ENCODE peak calls at places on chromosome 14, in four cellular contexts. One of them, this sample, is unnamed.
A peak's percentile ranks its signal among the peaks of the same experiment; 100 is the strongest.

GRCh38 chr14:58151701-58152568 is at the start of gene ARMH4:
- DNase-seq in neural crest cell: peak; percentile 79
- DNase-seq in AG04450: peak; percentile 30
- DNase-seq in uterus: peak; percentile 77
- DNase-seq in this sample: peak; percentile 79

GRCh38 chr14:50697659-50698290 is 29.7 kb upstream of the SAV1 start:
- DNase-seq in neural crest cell: no peak
- DNase-seq in AG04450: no peak
- DNase-seq in uterus: no peak
- DNase-seq in this sample: no peak

GRCh38 chr14:98984719-98985041 is 287.3 kb downstream of the BCL11B start:
- DNase-seq in neural crest cell: no peak
- DNase-seq in AG04450: no peak
- DNase-seq in uterus: no peak
- DNase-seq in this sample: no peak

GRCh38 chr14:86604546-86604945 is 1074.6 kb downstream of the FLRT2 start:
- DNase-seq in neural crest cell: no peak
- DNase-seq in AG04450: no peak
- DNase-seq in uterus: no peak
- DNase-seq in this sample: no peak

GRCh38 chr14:75042040-75042439 is 9.2 kb downstream of the MLH3 start:
- DNase-seq in neural crest cell: no peak
- DNase-seq in AG04450: no peak
- DNase-seq in uterus: no peak
- DNase-seq in this sample: no peak

GRCh38 chr14:77409131-77409533 is 14.2 kb downstream of the NOXRED1 start:
- DNase-seq in neural crest cell: no peak
- DNase-seq in AG04450: no peak
- DNase-seq in uterus: no peak
- DNase-seq in this sample: no peak

GRCh38 chr14:77133718-77134338 is 7.8 kb downstream of the ZDHHC22 start:
- DNase-seq in neural crest cell: peak; percentile 73
- DNase-seq in AG04450: peak; percentile 11
- DNase-seq in uterus: no peak
- DNase-seq in this sample: no peak

GRCh38 chr14:52868911-52869611 is 77.7 kb upstream of the GNPNAT1 start:
- DNase-seq in neural crest cell: no peak
- DNase-seq in AG04450: no peak
- DNase-seq in uterus: no peak
- DNase-seq in this sample: no peak

GRCh38 chr14:95494456-95494855 is 22.0 kb downstream of the SYNE3 start:
- DNase-seq in neural crest cell: no peak
- DNase-seq in AG04450: no peak
- DNase-seq in uterus: no peak
- DNase-seq in this sample: no peak

GRCh38 chr14:20723458-20723857 is 22.2 kb upstream of the EDDM3A start:
- DNase-seq in neural crest cell: no peak
- DNase-seq in AG04450: no peak
- DNase-seq in uterus: no peak
- DNase-seq in this sample: no peak

GRCh38 chr14:74905595-74906142 is 17.4 kb downstream of the RPS6KL1 start:
- DNase-seq in neural crest cell: peak; percentile 86
- DNase-seq in AG04450: no peak
- DNase-seq in uterus: peak; percentile 75
- DNase-seq in this sample: peak; percentile 80

GRCh38 chr14:50741571-50741970 is 73.5 kb upstream of the SAV1 start:
- DNase-seq in neural crest cell: no peak
- DNase-seq in AG04450: no peak
- DNase-seq in uterus: no peak
- DNase-seq in this sample: no peak

GRCh38 chr14:88706425-88706824 is 86.3 kb downstream of the EML5 start:
- DNase-seq in neural crest cell: no peak
- DNase-seq in AG04450: no peak
- DNase-seq in uterus: no peak
- DNase-seq in this sample: no peak

GRCh38 chr14:72643317-72643801 is 250.5 kb downstream of the DPF3 start:
- DNase-seq in neural crest cell: no peak
- DNase-seq in AG04450: peak; percentile 94
- DNase-seq in uterus: no peak
- DNase-seq in this sample: peak; percentile 58

GRCh38 chr14:22915886-22916521 is 2.9 kb downstream of the RBM23 start:
- DNase-seq in neural crest cell: no peak
- DNase-seq in AG04450: no peak
- DNase-seq in uterus: no peak
- DNase-seq in this sample: no peak

GRCh38 chr14:102900631-102901571 is 21.6 kb upstream of the AMN start:
- DNase-seq in neural crest cell: no peak
- DNase-seq in AG04450: no peak
- DNase-seq in uterus: no peak
- DNase-seq in this sample: no peak

GRCh38 chr14:61630399-61630798 is 64.9 kb upstream of the HIF1A start:
- DNase-seq in neural crest cell: no peak
- DNase-seq in AG04450: no peak
- DNase-seq in uterus: no peak
- DNase-seq in this sample: no peak

GRCh38 chr14:55976219-55976618 is 142.0 kb upstream of the PELI2 start:
- DNase-seq in neural crest cell: no peak
- DNase-seq in AG04450: no peak
- DNase-seq in uterus: no peak
- DNase-seq in this sample: no peak

GRCh38 chr14:71636076-71636475 is 296.2 kb upstream of the RGS6 start:
- DNase-seq in neural crest cell: no peak
- DNase-seq in AG04450: no peak
- DNase-seq in uterus: no peak
- DNase-seq in this sample: no peak

GRCh38 chr14:71629250-71629649 is 303.0 kb upstream of the RGS6 start:
- DNase-seq in neural crest cell: no peak
- DNase-seq in AG04450: no peak
- DNase-seq in uterus: no peak
- DNase-seq in this sample: no peak

GRCh38 chr14:71628433-71628832 is 303.8 kb upstream of the RGS6 start:
- DNase-seq in neural crest cell: no peak
- DNase-seq in AG04450: no peak
- DNase-seq in uterus: no peak
- DNase-seq in this sample: no peak

GRCh38 chr14:71629765-71630502 is 302.3 kb upstream of the RGS6 start:
- DNase-seq in neural crest cell: no peak
- DNase-seq in AG04450: no peak
- DNase-seq in uterus: no peak
- DNase-seq in this sample: no peak

GRCh38 chr14:71632440-71632946 is 299.7 kb upstream of the RGS6 start:
- DNase-seq in neural crest cell: no peak
- DNase-seq in AG04450: no peak
- DNase-seq in uterus: no peak
- DNase-seq in this sample: no peak
- TF ChIP-seq CTCF in neural crest cell: no peak
- TF ChIP-seq CTCF in AG04450: no peak
- TF ChIP-seq CTCF in uterus: no peak
- TF ChIP-seq CTCF in this sample: no peak

GRCh38 chr14:25034803-25035681 is 14.9 kb downstream of the STXBP6 start:
- DNase-seq in neural crest cell: no peak
- DNase-seq in AG04450: no peak
- DNase-seq in uterus: no peak
- DNase-seq in this sample: no peak

GRCh38 chr14:25037032-25037431 is 12.9 kb downstream of the STXBP6 start:
- DNase-seq in neural crest cell: no peak
- DNase-seq in AG04450: no peak
- DNase-seq in uterus: no peak
- DNase-seq in this sample: no peak

GRCh38 chr14:25033358-25033757 is 16.6 kb downstream of the STXBP6 start:
- DNase-seq in neural crest cell: no peak
- DNase-seq in AG04450: no peak
- DNase-seq in uterus: no peak
- DNase-seq in this sample: no peak

GRCh38 chr14:25026476-25027137 is 23.3 kb downstream of the STXBP6 start:
- DNase-seq in neural crest cell: no peak
- DNase-seq in AG04450: no peak
- DNase-seq in uterus: no peak
- DNase-seq in this sample: no peak

DNA sequence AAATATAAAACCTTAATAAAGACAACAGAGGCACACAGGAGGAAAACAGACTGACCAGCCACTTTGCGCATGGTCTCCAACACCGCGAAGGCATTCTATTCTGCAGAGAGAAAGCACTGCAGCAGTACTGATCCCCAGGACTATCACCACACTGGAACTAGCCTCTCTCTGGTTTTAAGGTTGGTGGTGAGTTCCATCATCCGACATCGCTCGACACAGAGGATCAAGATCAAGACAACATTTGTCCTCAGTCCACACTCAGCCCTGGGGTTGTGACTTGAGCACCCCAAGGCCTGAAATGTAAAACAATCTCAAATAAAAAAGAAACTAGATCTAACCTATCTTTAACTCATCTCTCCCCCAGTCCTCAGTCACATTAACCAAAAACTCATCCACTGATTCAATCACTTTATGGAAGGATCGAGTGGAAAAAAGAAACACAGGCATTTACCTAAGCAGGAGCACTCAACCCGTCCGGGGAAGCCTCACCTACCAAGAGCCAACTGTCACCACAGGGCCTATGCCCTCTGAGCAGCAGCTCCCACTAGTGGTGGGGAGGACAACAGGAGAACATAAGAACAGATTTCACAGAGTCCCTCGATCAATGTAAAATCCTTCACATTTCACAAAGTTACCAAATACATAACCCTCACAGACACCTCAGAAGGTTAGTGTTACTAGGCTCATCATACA is 17.7 kb downstream of the STXBP6 start:
- DNase-seq in neural crest cell: no peak
- DNase-seq in AG04450: no peak
- DNase-seq in uterus: no peak
- DNase-seq in this sample: no peak
- TF ChIP-seq CTCF in neural crest cell: peak; percentile 44
- TF ChIP-seq CTCF in AG04450: no peak
- TF ChIP-seq CTCF in uterus: no peak
- TF ChIP-seq CTCF in this sample: peak; percentile 7

GRCh38 chr14:64698899-64699298 is 5.3 kb upstream of the PLEKHG3 start:
- DNase-seq in neural crest cell: no peak
- DNase-seq in AG04450: no peak
- DNase-seq in uterus: no peak
- DNase-seq in this sample: no peak
- TF ChIP-seq CTCF in neural crest cell: no peak
- TF ChIP-seq CTCF in AG04450: no peak
- TF ChIP-seq CTCF in uterus: no peak
- TF ChIP-seq CTCF in this sample: no peak

GRCh38 chr14:106378191-106378590 is 851.8 kb downstream of the TMEM121 start:
- DNase-seq in neural crest cell: no peak
- DNase-seq in AG04450: no peak
- DNase-seq in uterus: no peak
- DNase-seq in this sample: no peak
- TF ChIP-seq CTCF in neural crest cell: no peak
- TF ChIP-seq CTCF in AG04450: no peak
- TF ChIP-seq CTCF in uterus: no peak
- TF ChIP-seq CTCF in this sample: no peak

DNA sequence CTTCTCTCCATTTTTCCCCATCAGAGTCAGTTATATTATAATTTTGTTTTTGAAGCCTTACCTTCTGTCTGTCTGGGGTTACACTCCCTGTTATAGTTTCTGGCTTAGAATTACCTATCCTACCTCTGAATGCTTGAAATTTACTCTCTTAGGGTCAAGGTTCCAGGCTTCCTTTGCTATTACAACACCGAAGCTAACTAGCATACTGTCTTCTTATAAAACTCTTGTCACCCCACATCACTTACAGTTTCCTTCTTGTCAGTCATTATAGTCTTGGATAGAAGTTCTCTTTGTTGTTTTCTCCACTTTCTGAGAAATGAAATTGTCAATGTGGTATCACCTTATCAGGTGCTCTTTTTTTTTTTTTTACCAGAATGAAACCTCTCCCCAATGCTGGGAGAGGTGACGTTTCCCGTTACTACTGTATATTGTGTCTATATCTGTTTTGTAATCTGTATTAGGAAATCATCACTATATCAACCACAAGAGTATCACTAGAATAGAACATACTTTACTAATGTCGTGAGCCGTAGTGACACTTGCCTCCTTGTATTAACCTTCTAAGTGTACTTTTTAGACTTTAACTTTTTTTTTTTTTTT is 69.2 kb upstream of the PSMA6 start:
- DNase-seq in neural crest cell: no peak
- DNase-seq in AG04450: no peak
- DNase-seq in uterus: no peak
- DNase-seq in this sample: no peak
- TF ChIP-seq CTCF in neural crest cell: no peak
- TF ChIP-seq CTCF in AG04450: no peak
- TF ChIP-seq CTCF in uterus: no peak
- TF ChIP-seq CTCF in this sample: no peak

DNA sequence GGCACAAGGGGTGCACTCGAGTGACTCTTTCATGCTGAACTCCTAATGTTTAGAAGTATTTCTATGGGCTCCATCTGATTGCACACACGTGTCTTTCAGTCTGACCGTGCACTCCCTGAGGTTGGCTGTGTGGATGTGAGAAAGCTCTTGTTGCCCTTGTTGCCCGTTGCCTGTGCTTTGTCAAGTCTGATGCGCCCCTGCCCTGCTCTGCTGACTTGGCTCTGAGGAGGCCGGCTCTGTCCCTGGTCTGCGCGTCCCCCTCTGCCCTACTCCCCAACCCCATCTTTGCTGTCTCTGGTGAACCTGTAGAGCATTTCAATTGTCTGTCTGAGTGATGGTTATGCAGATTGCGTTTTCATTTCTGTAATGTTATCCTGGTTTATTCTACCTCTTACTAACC is 802.3 kb downstream of the NRXN3 start:
- DNase-seq in neural crest cell: no peak
- DNase-seq in AG04450: no peak
- DNase-seq in uterus: no peak
- DNase-seq in this sample: no peak
- TF ChIP-seq CTCF in neural crest cell: no peak
- TF ChIP-seq CTCF in AG04450: no peak
- TF ChIP-seq CTCF in uterus: no peak
- TF ChIP-seq CTCF in this sample: no peak

DNA sequence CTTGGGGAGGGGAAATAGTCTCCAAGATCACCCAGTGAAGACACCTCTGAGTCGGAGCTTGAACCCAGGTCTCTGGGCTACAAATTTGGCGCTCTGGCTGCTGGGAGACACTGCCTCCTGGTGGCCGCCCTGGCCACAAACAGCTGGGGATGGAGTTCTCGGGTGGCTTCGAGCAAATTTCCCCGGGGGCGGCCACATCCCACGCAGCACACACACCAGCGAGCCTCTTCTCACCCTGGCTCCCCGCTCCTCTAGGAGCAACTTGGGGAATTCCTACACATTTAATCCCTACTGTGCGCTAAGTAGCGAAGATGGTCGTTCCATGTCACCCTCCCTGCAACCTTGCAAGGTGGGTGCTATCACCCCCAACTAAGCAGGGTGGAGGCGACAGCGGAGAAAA is 66.2 kb upstream of the BEGAIN start:
- DNase-seq in neural crest cell: no peak
- DNase-seq in AG04450: no peak
- DNase-seq in uterus: no peak
- DNase-seq in this sample: no peak
- TF ChIP-seq CTCF in neural crest cell: peak; percentile 63
- TF ChIP-seq CTCF in AG04450: peak; percentile 35
- TF ChIP-seq CTCF in uterus: no peak
- TF ChIP-seq CTCF in this sample: peak; percentile 23